ENCODE peak calls at places on chromosome 14, in six cellular contexts. J is RWPE1, X is OCI-LY7, G is IMR-90, K is astrocyte of the cerebellum, H is bronchial epithelial cell. R is an unnamed sample.

GRCh38 chr14:71354801-71355200 is 447.5 kb downstream of the PCNX1 start:
- DNase-seq in G (peak; percentile 33), H (peak; percentile 86), J (peak; percentile 50), K (no peak), X (no peak), R (peak; percentile 34)

GRCh38 chr14:58367296-58367695 is 28.4 kb upstream of the TOMM20L start:
- DNase-seq in G (no peak), H (no peak), K (no peak), J (no peak), X (no peak), R (no peak)

GRCh38 chr14:57760891-57761290 is 105.0 kb downstream of the SLC35F4 start:
- DNase-seq in X (no peak), H (no peak), J (no peak), K (no peak), G (no peak), R (no peak)

GRCh38 chr14:22283000-22283399 is 306.0 kb downstream of the DAD1 start:
- DNase-seq in K (no peak), J (no peak), X (no peak), H (no peak), G (peak; percentile 19), R (no peak)

GRCh38 chr14:96001866-96002510 is 37.2 kb upstream of the C14orf132 start:
- DNase-seq in X (no peak), K (no peak), H (no peak), J (no peak), G (peak; percentile 8), R (no peak)

GRCh38 chr14:71289536-71289935 is 382.3 kb downstream of the PCNX1 start:
- DNase-seq in J (no peak), K (no peak), H (no peak), G (no peak), X (peak; percentile 70), R (no peak)

GRCh38 chr14:105330491-105330895 is 15.9 kb downstream of the PACS2 start:
- DNase-seq in X (no peak), J (peak; percentile 46), H (peak; percentile 45), G (peak; percentile 60), K (no peak), R (peak; percentile 69)

GRCh38 chr14:60777856-60778578 is 43.5 kb downstream of the MNAT1 start:
- DNase-seq in H (peak; percentile 81), G (peak; percentile 94), K (peak; percentile 65), J (peak; percentile 32), X (no peak), R (peak; percentile 22)

GRCh38 chr14:65210118-65210826 is 108.0 kb upstream of the MAX start:
- DNase-seq in X (peak; percentile 73), J (no peak), K (no peak), G (peak; percentile 29), H (no peak), R (no peak)

GRCh38 chr14:54627718-54628345 is 60.9 kb downstream of the SAMD4A start:
- DNase-seq in H (no peak), X (no peak), K (no peak), G (peak; percentile 69), J (no peak), R (no peak)

GRCh38 chr14:105478624-105479305 is 4.1 kb downstream of the CRIP2 start:
- DNase-seq in G (no peak), K (no peak), X (no peak), J (no peak), H (no peak), R (no peak)

GRCh38 chr14:30725763-30726162 is 103.6 kb downstream of the SCFD1 start:
- DNase-seq in H (no peak), X (no peak), J (no peak), K (no peak), G (no peak), R (no peak)

GRCh38 chr14:21528381-21529348 is 2.5 kb upstream of the SALL2 start:
- DNase-seq in X (peak; percentile 63), H (no peak), J (no peak), K (no peak), G (peak; percentile 52), R (no peak)

DNA sequence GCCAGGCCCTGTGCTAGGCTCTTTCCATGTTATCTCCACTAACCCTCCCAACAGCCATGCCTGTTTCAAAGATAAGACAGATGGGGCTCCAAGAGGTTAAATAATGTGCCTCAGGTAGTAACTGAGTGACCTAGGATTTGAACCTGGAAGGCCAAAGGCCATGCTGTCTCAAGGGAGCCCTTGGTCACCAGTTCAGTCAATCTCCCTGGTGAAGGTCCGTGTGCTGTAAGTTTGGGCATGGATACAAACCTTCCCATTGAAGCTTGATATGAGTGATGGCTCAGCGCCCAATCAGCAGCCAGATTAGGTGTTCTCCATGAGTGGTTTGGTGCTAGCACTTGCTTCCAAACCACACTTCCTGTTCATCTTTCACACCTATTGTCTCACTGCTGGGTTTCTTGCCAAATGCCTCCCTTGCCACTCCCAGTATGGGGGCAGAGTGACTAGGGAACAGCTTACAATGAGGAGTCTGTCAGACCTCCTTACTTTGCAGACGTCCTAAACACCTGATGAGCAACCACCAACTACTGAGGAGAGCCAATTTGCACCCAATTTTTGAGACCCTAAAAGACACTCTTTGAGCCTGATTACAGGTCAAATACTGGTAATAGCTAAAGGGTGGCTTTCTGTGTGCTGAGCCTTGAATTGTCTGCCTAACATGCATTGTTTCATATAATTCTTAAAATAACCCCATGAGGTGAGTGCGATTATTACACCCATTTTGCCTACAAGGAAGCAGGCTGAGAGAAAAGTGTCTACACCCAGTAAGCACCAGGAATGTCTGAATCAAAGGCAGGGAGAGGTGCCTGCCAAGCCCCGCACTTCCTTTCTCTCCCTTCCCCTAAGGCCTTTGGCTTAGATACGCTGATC is 48.5 kb upstream of the FOS start:
- DNase-seq in H (peak; percentile 96), K (no peak), X (peak; percentile 72), J (peak; percentile 66), G (peak; percentile 34), R (peak; percentile 98)
- TF ChIP-seq CTCF in H (peak; percentile 29), K (no peak), X (peak; percentile 66), J (no peak), G (no peak), R (peak; percentile 29)

DNA sequence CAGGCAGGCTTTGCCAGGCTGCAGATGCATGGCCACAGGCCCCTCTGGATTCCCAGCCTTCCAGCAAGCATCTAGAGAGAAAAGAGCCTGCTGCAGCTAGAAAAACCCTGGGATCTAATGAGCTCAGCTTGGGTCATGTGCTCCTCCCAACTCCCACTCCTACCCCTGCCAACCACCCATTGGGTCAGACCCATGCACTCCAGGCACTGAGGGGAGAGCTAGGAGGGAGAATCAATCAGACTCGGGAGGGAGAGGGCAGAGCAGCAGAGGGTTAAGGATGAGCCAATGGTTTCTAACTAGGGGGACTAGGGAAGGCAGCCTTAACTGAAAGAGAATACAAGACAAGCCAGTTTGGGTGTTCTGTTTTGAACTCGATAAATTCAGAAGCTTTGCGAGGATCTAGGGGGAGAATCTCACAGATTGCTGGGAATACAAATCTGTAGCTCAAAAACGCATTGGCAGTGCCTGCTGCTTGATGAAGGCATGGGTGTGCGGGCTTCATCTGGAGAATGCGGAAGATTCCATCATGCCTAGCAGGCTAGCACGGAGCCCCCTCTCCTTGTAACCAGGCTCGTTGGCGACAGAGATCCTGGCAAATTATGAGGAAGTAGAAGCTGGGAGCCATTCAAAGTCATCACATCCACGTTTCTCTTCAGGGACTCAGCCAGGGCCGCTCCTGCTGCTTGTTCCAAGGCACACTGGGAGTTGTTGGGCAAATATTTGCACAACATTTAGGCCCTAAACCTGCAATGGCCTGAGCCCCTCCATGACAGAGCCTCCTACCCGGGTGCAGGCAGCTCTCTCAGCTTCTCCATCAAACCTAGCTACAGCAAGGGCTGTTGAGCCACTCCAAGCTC is 56.4 kb downstream of the VCPKMT start:
- DNase-seq in H (no peak), G (no peak), K (no peak), X (no peak), J (no peak), R (no peak)
- TF ChIP-seq CTCF in H (no peak), G (no peak), K (no peak), X (no peak), J (no peak), R (no peak)

GRCh38 chr14:59631237-59631636 is 54.6 kb upstream of the CCDC175 start:
- DNase-seq in H (no peak), X (peak; percentile 2), G (no peak), J (peak; percentile 37), K (no peak), R (peak; percentile 25)
- TF ChIP-seq CTCF in H (peak; percentile 19), X (peak; percentile 57), G (no peak), J (no peak), K (peak; percentile 47), R (peak; percentile 39)

GRCh38 chr14:69525896-69526295 is 41.4 kb downstream of the PLEKHD1 start:
- DNase-seq in J (no peak), H (no peak), K (no peak), X (no peak), G (no peak), R (no peak)

GRCh38 chr14:69519701-69520100 is 35.2 kb downstream of the PLEKHD1 start:
- DNase-seq in J (no peak), H (no peak), K (no peak), G (no peak), X (no peak), R (no peak)

GRCh38 chr14:69519253-69519661 is 34.7 kb downstream of the PLEKHD1 start:
- DNase-seq in K (no peak), J (peak; percentile 17), H (peak; percentile 37), G (no peak), X (no peak), R (no peak)

GRCh38 chr14:69518341-69519101 is 34.0 kb downstream of the PLEKHD1 start:
- DNase-seq in J (no peak), G (no peak), K (no peak), H (no peak), X (no peak), R (no peak)

DNA sequence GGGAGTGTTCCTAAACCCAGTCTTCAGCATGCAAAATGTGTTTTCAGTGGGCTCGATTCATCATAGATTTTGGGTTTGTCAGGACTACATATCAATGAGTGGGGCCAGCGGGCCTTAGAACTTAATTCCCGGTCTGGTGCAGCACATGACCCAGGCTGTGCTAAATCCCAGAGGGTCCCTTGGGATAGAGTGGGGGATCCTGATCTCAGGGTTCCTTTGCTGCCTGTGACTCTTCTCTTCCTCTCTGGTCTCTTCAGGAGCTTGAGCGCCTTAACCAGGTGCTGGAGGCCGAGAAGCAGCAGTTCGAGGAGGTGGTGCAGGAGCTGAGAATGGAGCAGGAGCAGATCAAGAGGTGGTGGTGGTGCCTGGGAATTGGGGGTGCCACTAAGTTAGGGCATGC is 37.5 kb downstream of the PLEKHD1 start:
- DNase-seq in X (no peak), H (no peak), K (no peak), J (no peak), G (no peak), R (no peak)
- TF ChIP-seq CTCF in X (no peak), H (no peak), K (no peak), J (no peak), G (no peak), R (no peak)

GRCh38 chr14:73125169-73125588 is 11.1 kb upstream of the PSEN1 start:
- DNase-seq in X (no peak), K (peak; percentile 1), G (no peak), H (no peak), J (no peak), R (no peak)
- TF ChIP-seq CTCF in X (no peak), K (no peak), G (no peak), H (no peak), J (no peak), R (no peak)

GRCh38 chr14:63174760-63175191 is 29.5 kb upstream of the RHOJ start:
- DNase-seq in X (peak; percentile 32), G (peak; percentile 76), H (peak; percentile 64), K (peak; percentile 73), J (peak; percentile 53), R (peak; percentile 60)
- TF ChIP-seq CTCF in X (peak; percentile 74), G (peak; percentile 68), H (peak; percentile 71), K (peak; percentile 70), J (peak; percentile 55), R (peak; percentile 58)